ENCODE peak calls at places on chromosomes 12 and 14, in ten cellular contexts. D is fibroblast of the aortic adventitia; S is cardiac muscle cell; O is CD8-positive, alpha-beta T cell; F is B cell; I is AG10803; R is glutamatergic neuron; W is Peyer's patch; T is left ventricle myocardium inferior; L is GM12865. E is an unnamed sample.

GRCh38 chr12:49529409-49529808 is 9.4 kb upstream of the KCNH3 start:
- DNase-seq in D (no peak), S (no peak), O (no peak), F (no peak), I (no peak), R (no peak), W (no peak), T (no peak), L (no peak), E (peak; percentile 25)

GRCh38 chr14:55739967-55740707 is 160.1 kb downstream of the KTN1 start:
- DNase-seq in D (peak; percentile 6), S (no peak), O (no peak), F (no peak), I (no peak), R (no peak), W (no peak), T (no peak), L (no peak), E (no peak)

GRCh38 chr12:76586764-76587395 is 27.3 kb upstream of the OSBPL8 start:
- DNase-seq in D (peak; percentile 80), S (peak; percentile 72), O (peak; percentile 54), F (peak; percentile 18), I (peak; percentile 75), R (no peak), W (peak; percentile 55), T (no peak), L (peak; percentile 53), E (peak; percentile 20)

GRCh38 chr12:118034429-118035193 is 18.1 kb downstream of the RFC5 start:
- DNase-seq in D (peak; percentile 77), S (peak; percentile 58), O (no peak), F (no peak), I (peak; percentile 80), R (no peak), W (no peak), T (no peak), L (no peak), E (no peak)

GRCh38 chr12:13444076-13444475 is 247.6 kb downstream of the EMP1 start:
- DNase-seq in D (no peak), S (peak; percentile 4), O (no peak), F (no peak), I (no peak), R (no peak), W (no peak), T (no peak), L (no peak), E (no peak)

GRCh38 chr14:69312608-69313007 is 52.6 kb downstream of the GALNT16 start:
- DNase-seq in D (no peak), S (no peak), O (no peak), F (no peak), I (no peak), R (no peak), W (peak; percentile 24), T (no peak), L (no peak), E (no peak)

GRCh38 chr12:922297-922696 is 27.2 kb downstream of the RAD52 start:
- DNase-seq in D (no peak), S (no peak), O (no peak), F (no peak), I (no peak), R (no peak), W (no peak), T (no peak), L (no peak), E (no peak)

GRCh38 chr12:108371801-108372344 is 32.8 kb upstream of the CMKLR1 start:
- DNase-seq in D (peak; percentile 40), S (peak; percentile 90), O (no peak), F (no peak), I (peak; percentile 85), R (no peak), W (no peak), T (no peak), L (no peak), E (no peak)

GRCh38 chr12:119859241-119859640 is 17.9 kb downstream of the CIT start:
- DNase-seq in D (no peak), S (no peak), O (no peak), F (no peak), I (no peak), R (no peak), W (no peak), T (no peak), L (no peak), E (no peak)

GRCh38 chr12:4653257-4653656 is 4.3 kb downstream of the NDUFA9 start:
- DNase-seq in D (no peak), S (no peak), O (no peak), F (no peak), I (no peak), R (no peak), W (no peak), T (no peak), L (no peak), E (no peak)

GRCh38 chr12:68478516-68479260 is 132.0 kb upstream of the RAP1B start:
- DNase-seq in D (no peak), S (no peak), O (no peak), F (no peak), I (no peak), R (no peak), W (no peak), T (no peak), L (no peak), E (no peak)

GRCh38 chr12:101298426-101298825 is 18.5 kb downstream of the UTP20 start:
- DNase-seq in D (peak; percentile 84), S (peak; percentile 68), O (no peak), F (no peak), I (peak; percentile 33), R (no peak), W (no peak), T (no peak), L (no peak), E (no peak)

GRCh38 chr14:68622856-68623255 is 170.0 kb downstream of the ZFP36L1 start:
- DNase-seq in D (no peak), S (no peak), O (no peak), F (no peak), I (no peak), R (no peak), W (no peak), T (no peak), L (peak; percentile 63), E (no peak)

GRCh38 chr12:119780786-119781434 is 96.2 kb downstream of the CIT start:
- DNase-seq in D (peak; percentile 63), S (peak; percentile 56), O (no peak), F (no peak), I (peak; percentile 44), R (peak; percentile 44), W (peak; percentile 81), T (no peak), L (no peak), E (no peak)

GRCh38 chr14:99807413-99808132 is 14.4 kb downstream of the EML1 start:
- DNase-seq in D (peak; percentile 81), S (peak; percentile 74), O (no peak), F (no peak), I (peak; percentile 70), R (peak; percentile 38), W (no peak), T (no peak), L (no peak), E (no peak)
- TF ChIP-seq CTCF in D (peak; percentile 35), S (no peak), O (no peak), F (no peak), I (peak; percentile 24), R (peak; percentile 25), W (no peak), T (no peak), L (no peak), E (no peak)

DNA sequence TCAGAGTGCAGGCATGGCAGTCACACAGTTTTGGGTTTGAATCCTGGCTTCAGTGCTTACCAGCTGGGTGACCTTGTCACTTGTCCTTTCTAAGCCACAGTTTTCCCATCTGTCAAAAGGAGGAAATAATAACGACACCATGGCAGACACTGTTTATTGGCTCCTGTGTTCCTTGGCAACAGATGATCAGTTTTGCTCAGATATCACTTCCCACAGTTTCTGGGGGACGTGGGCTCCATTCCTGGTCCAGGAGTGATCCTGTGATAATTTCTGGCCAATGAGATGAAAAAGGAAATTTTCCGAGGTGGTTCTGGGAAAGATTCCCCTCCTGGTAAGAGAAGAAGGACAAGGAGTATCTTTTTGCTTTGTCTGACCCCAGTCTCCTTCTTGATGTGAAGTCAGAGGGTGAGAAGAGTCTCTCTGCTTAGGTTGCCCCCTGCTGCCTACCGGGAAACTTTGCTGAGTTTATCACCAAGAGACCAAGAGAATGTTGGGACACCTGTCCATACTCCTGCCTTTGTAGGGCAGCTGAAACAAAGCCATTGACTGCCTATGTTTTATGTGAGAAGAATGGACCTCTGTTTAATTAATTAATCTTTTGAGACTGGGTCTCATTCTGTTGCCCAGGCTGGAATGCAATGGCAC is 178.9 kb upstream of the NRXN3 start:
- DNase-seq in D (no peak), S (no peak), O (no peak), F (no peak), I (no peak), R (no peak), W (no peak), T (no peak), L (peak; percentile 25), E (no peak)
- TF ChIP-seq CTCF in D (no peak), S (peak; percentile 14), O (no peak), F (no peak), I (no peak), R (no peak), W (no peak), T (peak; percentile 19), L (peak; percentile 11), E (no peak)

GRCh38 chr14:82122678-82123077 is 589.0 kb upstream of the SEL1L start:
- DNase-seq in D (no peak), S (no peak), O (no peak), F (no peak), I (no peak), R (no peak), W (no peak), T (no peak), L (no peak), E (no peak)

DNA sequence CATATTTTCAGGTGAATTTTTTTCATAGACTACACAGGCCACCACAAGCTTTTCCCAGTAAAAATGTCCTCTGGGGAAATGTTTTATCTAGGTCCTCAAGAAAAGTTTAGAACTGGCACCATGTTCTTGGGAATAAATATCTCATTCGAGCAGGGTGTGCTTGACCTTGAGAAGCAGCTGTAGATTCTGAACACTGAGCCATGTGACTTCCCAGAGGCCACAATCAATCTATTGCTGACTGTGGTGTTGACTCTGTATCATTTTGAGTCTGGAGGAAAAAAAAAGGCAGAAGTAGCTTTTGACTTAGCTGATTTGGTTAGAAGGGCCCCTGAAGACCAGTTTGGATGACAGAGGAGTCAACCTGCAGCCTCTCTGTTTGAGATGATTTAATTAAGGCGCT is 592.3 kb upstream of the SEL1L start:
- DNase-seq in D (no peak), S (no peak), O (no peak), F (no peak), I (no peak), R (no peak), W (no peak), T (no peak), L (no peak), E (no peak)
- TF ChIP-seq CTCF in D (no peak), S (no peak), O (no peak), F (no peak), I (no peak), R (no peak), W (no peak), T (no peak), L (no peak), E (no peak)

GRCh38 chr12:70948236-70948975 is 27.9 kb upstream of the PTPRR start:
- DNase-seq in D (no peak), S (peak; percentile 32), O (no peak), F (no peak), I (no peak), R (no peak), W (no peak), T (no peak), L (no peak), E (no peak)

DNA sequence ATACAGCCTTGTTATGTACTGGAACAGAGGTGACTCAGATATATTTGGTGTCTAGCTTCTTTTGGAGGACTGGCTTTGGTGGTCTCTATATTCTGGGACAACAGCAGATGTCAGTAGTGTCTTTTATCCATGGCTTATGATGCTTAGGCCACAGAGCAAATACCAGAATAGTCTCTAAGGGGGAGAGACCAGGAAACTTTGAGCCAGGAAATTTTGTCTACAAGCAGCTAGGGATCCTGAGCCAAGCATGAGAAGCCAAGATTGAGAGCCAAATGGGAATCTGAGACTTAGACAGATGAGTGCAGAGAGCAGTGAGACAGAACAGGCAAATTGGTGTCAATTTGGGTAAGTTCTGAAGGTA is 28.4 kb upstream of the PTPRR start:
- DNase-seq in D (peak; percentile 87), S (peak; percentile 67), O (no peak), F (no peak), I (no peak), R (no peak), W (no peak), T (no peak), L (no peak), E (no peak)
- TF ChIP-seq CTCF in D (peak; percentile 26), S (peak; percentile 21), O (no peak), F (no peak), I (no peak), R (no peak), W (no peak), T (peak; percentile 19), L (no peak), E (no peak)